ENCODE peak calls at places on chromosomes 1 and 21, in seven cellular contexts. One of them, this sample, is unnamed.

GRCh38 chr1:30052178-30052577 is 671.2 kb downstream of the MATN1 start:
- DNase-seq in lower leg skin: no peak
- DNase-seq in choroid plexus epithelial cell: no peak
- DNase-seq in astrocyte of the spinal cord: no peak
- DNase-seq in cardiac fibroblast: no peak
- DNase-seq in BJ: no peak
- DNase-seq in fibroblast of pulmonary artery: no peak
- DNase-seq in this sample: no peak

GRCh38 chr1:238912148-238912547 is 474.2 kb upstream of the CHRM3 start:
- DNase-seq in lower leg skin: no peak
- DNase-seq in choroid plexus epithelial cell: no peak
- DNase-seq in astrocyte of the spinal cord: no peak
- DNase-seq in cardiac fibroblast: no peak
- DNase-seq in BJ: no peak
- DNase-seq in fibroblast of pulmonary artery: no peak
- DNase-seq in this sample: no peak

GRCh38 chr1:150881331-150882070 is 5.1 kb upstream of the ARNT start:
- DNase-seq in lower leg skin: no peak
- DNase-seq in choroid plexus epithelial cell: peak
- DNase-seq in astrocyte of the spinal cord: peak
- DNase-seq in cardiac fibroblast: peak
- DNase-seq in BJ: peak
- DNase-seq in fibroblast of pulmonary artery: peak
- DNase-seq in this sample: peak

GRCh38 chr1:239633432-239633831 is 247.1 kb downstream of the CHRM3 start:
- DNase-seq in lower leg skin: no peak
- DNase-seq in choroid plexus epithelial cell: no peak
- DNase-seq in astrocyte of the spinal cord: no peak
- DNase-seq in cardiac fibroblast: no peak
- DNase-seq in BJ: no peak
- DNase-seq in fibroblast of pulmonary artery: no peak
- DNase-seq in this sample: no peak

GRCh38 chr1:69976896-69977295 is 228.5 kb downstream of the LRRC40 start:
- DNase-seq in lower leg skin: no peak
- DNase-seq in choroid plexus epithelial cell: peak
- DNase-seq in astrocyte of the spinal cord: peak
- DNase-seq in cardiac fibroblast: peak
- DNase-seq in BJ: no peak
- DNase-seq in fibroblast of pulmonary artery: peak
- DNase-seq in this sample: no peak

GRCh38 chr1:54465351-54465811 is 59.2 kb upstream of the SSBP3 start:
- DNase-seq in lower leg skin: no peak
- DNase-seq in choroid plexus epithelial cell: peak
- DNase-seq in astrocyte of the spinal cord: no peak
- DNase-seq in cardiac fibroblast: no peak
- DNase-seq in BJ: no peak
- DNase-seq in fibroblast of pulmonary artery: no peak
- DNase-seq in this sample: no peak

GRCh38 chr1:186094170-186094569 is 280.9 kb downstream of the TPR start:
- DNase-seq in lower leg skin: no peak
- DNase-seq in choroid plexus epithelial cell: peak
- DNase-seq in astrocyte of the spinal cord: peak
- DNase-seq in cardiac fibroblast: peak
- DNase-seq in BJ: no peak
- DNase-seq in fibroblast of pulmonary artery: peak
- DNase-seq in this sample: no peak

GRCh38 chr1:198726455-198726854 is 87.6 kb downstream of the PTPRC start:
- DNase-seq in lower leg skin: no peak
- DNase-seq in choroid plexus epithelial cell: peak
- DNase-seq in astrocyte of the spinal cord: peak
- DNase-seq in cardiac fibroblast: peak
- DNase-seq in BJ: no peak
- DNase-seq in fibroblast of pulmonary artery: peak
- DNase-seq in this sample: no peak

GRCh38 chr21:45404726-45405270 is at the start of gene COL18A1:
- DNase-seq in lower leg skin: no peak
- DNase-seq in choroid plexus epithelial cell: peak
- DNase-seq in astrocyte of the spinal cord: peak
- DNase-seq in cardiac fibroblast: peak
- DNase-seq in BJ: no peak
- DNase-seq in fibroblast of pulmonary artery: peak
- DNase-seq in this sample: no peak

GRCh38 chr1:159753386-159753785 is 27.4 kb upstream of the DUSP23 start:
- DNase-seq in lower leg skin: no peak
- DNase-seq in choroid plexus epithelial cell: no peak
- DNase-seq in astrocyte of the spinal cord: no peak
- DNase-seq in cardiac fibroblast: no peak
- DNase-seq in BJ: no peak
- DNase-seq in fibroblast of pulmonary artery: no peak
- DNase-seq in this sample: no peak

GRCh38 chr1:173470608-173471007 is 6.5 kb upstream of the PRDX6 start:
- DNase-seq in lower leg skin: no peak
- DNase-seq in choroid plexus epithelial cell: no peak
- DNase-seq in astrocyte of the spinal cord: no peak
- DNase-seq in cardiac fibroblast: no peak
- DNase-seq in BJ: no peak
- DNase-seq in fibroblast of pulmonary artery: no peak
- DNase-seq in this sample: no peak

GRCh38 chr1:200260587-200261335 is 149.1 kb downstream of the ZNF281 start:
- DNase-seq in lower leg skin: no peak
- DNase-seq in choroid plexus epithelial cell: no peak
- DNase-seq in astrocyte of the spinal cord: no peak
- DNase-seq in cardiac fibroblast: no peak
- DNase-seq in BJ: peak
- DNase-seq in fibroblast of pulmonary artery: no peak
- DNase-seq in this sample: no peak

GRCh38 chr1:166920561-166921475 is 44.8 kb upstream of the TADA1 start:
- DNase-seq in lower leg skin: no peak
- DNase-seq in choroid plexus epithelial cell: no peak
- DNase-seq in astrocyte of the spinal cord: peak
- DNase-seq in cardiac fibroblast: no peak
- DNase-seq in BJ: no peak
- DNase-seq in fibroblast of pulmonary artery: peak
- DNase-seq in this sample: no peak

GRCh38 chr1:207050768-207051614 is at the start of gene YOD1:
- DNase-seq in lower leg skin: peak
- DNase-seq in choroid plexus epithelial cell: peak
- DNase-seq in astrocyte of the spinal cord: peak
- DNase-seq in cardiac fibroblast: peak
- DNase-seq in BJ: peak
- DNase-seq in fibroblast of pulmonary artery: peak
- DNase-seq in this sample: peak

GRCh38 chr1:71587961-71588360 is 507.1 kb upstream of the ZRANB2 start:
- DNase-seq in lower leg skin: no peak
- DNase-seq in choroid plexus epithelial cell: no peak
- DNase-seq in astrocyte of the spinal cord: peak
- DNase-seq in cardiac fibroblast: peak
- DNase-seq in BJ: peak
- DNase-seq in fibroblast of pulmonary artery: peak
- DNase-seq in this sample: peak

DNA sequence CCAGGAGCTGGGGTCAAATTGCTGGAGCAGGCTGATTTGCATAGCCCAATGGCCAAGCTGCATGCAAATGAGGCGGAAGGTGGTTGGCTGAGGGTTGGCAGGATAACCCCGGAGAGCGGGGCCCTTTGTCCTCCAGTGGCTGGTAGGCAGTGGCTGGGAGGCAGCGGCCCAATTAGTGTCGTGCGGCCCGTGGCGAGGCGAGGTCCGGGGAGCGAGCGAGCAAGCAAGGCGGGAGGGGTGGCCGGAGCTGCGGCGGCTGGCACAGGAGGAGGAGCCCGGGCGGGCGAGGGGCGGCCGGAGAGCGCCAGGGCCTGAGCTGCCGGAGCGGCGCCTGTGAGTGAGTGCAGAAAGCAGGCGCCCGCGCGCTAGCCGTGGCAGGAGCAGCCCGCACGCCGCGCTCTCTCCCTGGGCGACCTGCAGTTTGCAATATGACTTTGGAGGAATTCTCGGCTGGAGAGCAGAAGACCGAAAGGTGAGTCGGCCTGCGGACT is at the start of gene GADD45A:
- DNase-seq in lower leg skin: peak
- DNase-seq in choroid plexus epithelial cell: peak
- DNase-seq in astrocyte of the spinal cord: peak
- DNase-seq in cardiac fibroblast: peak
- DNase-seq in BJ: peak
- DNase-seq in fibroblast of pulmonary artery: peak
- DNase-seq in this sample: peak
- TF ChIP-seq CTCF in lower leg skin: no peak
- TF ChIP-seq CTCF in choroid plexus epithelial cell: no peak
- TF ChIP-seq CTCF in astrocyte of the spinal cord: no peak
- TF ChIP-seq CTCF in cardiac fibroblast: no peak
- TF ChIP-seq CTCF in BJ: no peak
- TF ChIP-seq CTCF in fibroblast of pulmonary artery: no peak
- TF ChIP-seq CTCF in this sample: no peak

GRCh38 chr1:203142684-203143408 is 15.3 kb downstream of the ADORA1 start:
- DNase-seq in lower leg skin: no peak
- DNase-seq in choroid plexus epithelial cell: no peak
- DNase-seq in astrocyte of the spinal cord: no peak
- DNase-seq in cardiac fibroblast: no peak
- DNase-seq in BJ: no peak
- DNase-seq in fibroblast of pulmonary artery: no peak
- DNase-seq in this sample: no peak

GRCh38 chr1:203146042-203146369 is 18.5 kb downstream of the ADORA1 start:
- DNase-seq in lower leg skin: no peak
- DNase-seq in choroid plexus epithelial cell: no peak
- DNase-seq in astrocyte of the spinal cord: no peak
- DNase-seq in cardiac fibroblast: no peak
- DNase-seq in BJ: no peak
- DNase-seq in fibroblast of pulmonary artery: no peak
- DNase-seq in this sample: no peak

GRCh38 chr1:203143671-203144070 is 16.1 kb downstream of the ADORA1 start:
- DNase-seq in lower leg skin: no peak
- DNase-seq in choroid plexus epithelial cell: no peak
- DNase-seq in astrocyte of the spinal cord: no peak
- DNase-seq in cardiac fibroblast: peak
- DNase-seq in BJ: no peak
- DNase-seq in fibroblast of pulmonary artery: no peak
- DNase-seq in this sample: no peak

GRCh38 chr1:203145321-203146041 is 18.0 kb downstream of the ADORA1 start:
- DNase-seq in lower leg skin: no peak
- DNase-seq in choroid plexus epithelial cell: no peak
- DNase-seq in astrocyte of the spinal cord: no peak
- DNase-seq in cardiac fibroblast: no peak
- DNase-seq in BJ: no peak
- DNase-seq in fibroblast of pulmonary artery: no peak
- DNase-seq in this sample: no peak

DNA sequence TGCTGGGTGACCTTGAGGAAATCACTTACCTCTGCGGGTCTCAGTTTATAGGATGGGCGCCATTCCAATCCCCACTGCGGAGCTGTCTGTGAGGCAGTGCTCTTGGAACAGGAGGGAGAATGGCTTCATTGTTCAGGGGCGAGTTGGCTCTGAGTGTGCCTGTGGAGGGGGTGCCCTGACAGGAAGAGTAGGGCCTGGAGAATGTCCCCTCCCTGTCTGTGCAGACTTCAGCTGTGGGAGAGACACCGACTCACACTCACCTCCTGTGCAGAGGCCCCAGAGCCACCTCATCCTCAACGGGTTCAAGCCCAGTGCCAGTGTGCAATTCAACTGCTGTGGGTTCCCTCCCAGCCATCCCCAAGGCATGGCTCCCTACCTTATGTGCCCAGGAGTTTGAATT is 17.1 kb downstream of the ADORA1 start:
- DNase-seq in lower leg skin: no peak
- DNase-seq in choroid plexus epithelial cell: no peak
- DNase-seq in astrocyte of the spinal cord: no peak
- DNase-seq in cardiac fibroblast: no peak
- DNase-seq in BJ: peak
- DNase-seq in fibroblast of pulmonary artery: peak
- DNase-seq in this sample: no peak
- H3K4me3 ChIP-seq in lower leg skin: no peak
- H3K4me3 ChIP-seq in choroid plexus epithelial cell: no peak
- H3K4me3 ChIP-seq in astrocyte of the spinal cord: no peak
- H3K4me3 ChIP-seq in cardiac fibroblast: no peak
- H3K4me3 ChIP-seq in BJ: no peak
- H3K4me3 ChIP-seq in fibroblast of pulmonary artery: no peak
- H3K4me3 ChIP-seq in this sample: no peak

DNA sequence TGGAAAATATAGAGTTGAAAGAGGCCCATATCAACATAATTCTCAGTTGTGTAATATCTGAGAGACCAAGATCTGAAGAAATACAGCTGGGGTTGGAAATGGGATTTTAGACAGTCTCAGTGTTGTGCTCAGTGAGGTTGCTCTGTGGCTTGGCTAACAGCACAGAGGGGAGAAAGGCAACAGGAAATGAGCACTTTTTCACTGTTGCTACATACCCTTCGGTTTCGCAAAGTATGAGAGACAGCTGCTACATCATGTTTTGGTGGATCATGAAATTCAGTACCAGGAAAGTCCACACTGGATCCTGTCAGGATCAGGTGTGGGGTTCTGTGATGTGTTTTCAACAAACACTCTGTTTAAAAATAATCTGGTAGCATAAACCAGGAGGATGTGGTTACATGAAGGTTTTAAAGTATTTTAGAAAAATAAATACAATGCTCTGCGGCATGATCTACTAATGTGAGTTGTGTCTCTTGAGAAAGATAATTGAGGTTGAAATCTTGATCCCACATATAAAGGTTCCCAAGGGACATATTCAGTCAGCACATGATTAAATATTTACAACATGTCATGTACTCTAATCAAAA is 6.9 kb upstream of the GPR88 start:
- DNase-seq in lower leg skin: no peak
- DNase-seq in choroid plexus epithelial cell: peak
- DNase-seq in astrocyte of the spinal cord: peak
- DNase-seq in cardiac fibroblast: peak
- DNase-seq in BJ: peak
- DNase-seq in fibroblast of pulmonary artery: peak
- DNase-seq in this sample: peak
- TF ChIP-seq CTCF in lower leg skin: no peak
- TF ChIP-seq CTCF in choroid plexus epithelial cell: no peak
- TF ChIP-seq CTCF in astrocyte of the spinal cord: no peak
- TF ChIP-seq CTCF in cardiac fibroblast: no peak
- TF ChIP-seq CTCF in BJ: no peak
- TF ChIP-seq CTCF in fibroblast of pulmonary artery: no peak
- TF ChIP-seq CTCF in this sample: no peak

DNA sequence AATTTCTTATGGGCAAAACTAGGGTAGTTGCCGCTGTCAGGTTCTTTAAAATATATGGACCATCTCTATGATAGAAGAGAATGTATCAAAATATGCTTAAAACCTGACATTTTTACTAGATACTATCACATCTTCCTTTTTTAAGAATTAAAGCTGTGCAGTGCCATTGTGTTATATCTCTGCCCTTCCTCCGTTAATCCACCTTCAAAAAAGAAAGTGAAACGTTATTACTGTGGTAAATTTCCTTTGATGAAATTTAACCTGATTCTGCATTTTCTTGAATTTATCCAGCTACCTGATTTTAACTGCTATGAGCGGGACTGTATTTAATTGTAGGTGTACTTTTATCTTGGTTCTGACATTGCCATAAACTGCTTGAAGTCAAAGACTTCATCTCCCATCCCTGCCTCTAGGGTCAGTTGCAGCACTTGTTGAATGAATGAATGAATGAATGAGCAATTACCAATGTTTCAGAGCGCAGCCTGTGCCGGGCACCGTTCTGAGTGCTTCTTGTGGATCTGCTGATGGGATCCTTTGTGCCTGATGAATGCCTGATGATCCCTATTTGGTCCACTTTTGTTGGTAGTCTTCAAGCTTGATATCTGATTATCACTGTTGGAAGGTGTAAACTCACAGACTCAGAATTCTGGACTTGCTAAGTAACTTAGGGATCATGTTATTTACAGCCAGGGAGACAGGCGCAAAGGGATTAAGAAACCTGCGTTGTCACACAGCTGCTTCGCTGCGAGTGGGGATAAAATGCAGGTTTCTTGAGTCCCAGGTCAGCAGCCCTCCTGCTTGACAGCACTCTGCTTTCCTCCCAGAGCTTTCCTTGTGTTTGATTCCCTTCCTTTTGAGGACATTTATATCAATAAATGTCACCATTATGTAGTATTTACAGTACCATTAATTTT is 30.1 kb downstream of the SMYD2 start:
- DNase-seq in lower leg skin: peak
- DNase-seq in choroid plexus epithelial cell: no peak
- DNase-seq in astrocyte of the spinal cord: no peak
- DNase-seq in cardiac fibroblast: no peak
- DNase-seq in BJ: no peak
- DNase-seq in fibroblast of pulmonary artery: no peak
- DNase-seq in this sample: no peak
- H3K4me3 ChIP-seq in lower leg skin: no peak
- H3K4me3 ChIP-seq in choroid plexus epithelial cell: no peak
- H3K4me3 ChIP-seq in astrocyte of the spinal cord: no peak
- H3K4me3 ChIP-seq in cardiac fibroblast: no peak
- H3K4me3 ChIP-seq in BJ: no peak
- H3K4me3 ChIP-seq in fibroblast of pulmonary artery: no peak
- H3K4me3 ChIP-seq in this sample: no peak

This sample was measured in astrocyte of the cerebellum.